ENCODE peak calls at places on chromosomes 16 and 17, in six cellular contexts. H is activated T-cell treated with anti-CD3 and anti-CD28 coated beads, Interleukin-2, amount 50 U/mL, for 72 hours; J is RKO; U is lower lobe of right lung; B is PC-9; D is fibroblast of the aortic adventitia. M is an unnamed sample.

GRCh38 chr17:28494445-28495188 is 11.5 kb upstream of the FOXN1 start:
- DNase-seq in H (peak), J (peak), U (peak), B (peak), D (peak), M (peak)

GRCh38 chr16:27677300-27677699 is 127.4 kb downstream of the KATNIP start:
- DNase-seq in H (no peak), J (no peak), U (no peak), B (no peak), D (peak), M (no peak)

GRCh38 chr16:85321856-85322271 is 209.6 kb upstream of the CIBAR2 start:
- DNase-seq in H (no peak), J (no peak), U (peak), B (no peak), D (peak), M (no peak)

GRCh38 chr17:76473541-76473985 is 6.2 kb downstream of the AANAT start:
- DNase-seq in H (no peak), J (no peak), U (no peak), B (no peak), D (no peak), M (no peak)

GRCh38 chr16:72247821-72248253 is 75.9 kb upstream of the PMFBP1 start:
- DNase-seq in H (no peak), J (no peak), U (no peak), B (no peak), D (peak), M (no peak)

GRCh38 chr16:85978291-85978775 is 79.4 kb downstream of the IRF8 start:
- DNase-seq in H (no peak), J (no peak), U (peak), B (no peak), D (no peak), M (no peak)

GRCh38 chr16:86835981-86836380 is 257.6 kb downstream of the FOXL1 start:
- DNase-seq in H (no peak), J (no peak), U (no peak), B (no peak), D (no peak), M (no peak)

GRCh38 chr17:52025231-52025630 is 133.3 kb downstream of the CA10 start:
- DNase-seq in H (no peak), J (no peak), U (no peak), B (no peak), D (no peak), M (no peak)

GRCh38 chr16:81611721-81612120 is 167.1 kb downstream of the CMIP start:
- DNase-seq in H (no peak), J (no peak), U (no peak), B (no peak), D (no peak), M (no peak)

GRCh38 chr17:80396680-80397387 is 18.1 kb upstream of the ENDOV start:
- DNase-seq in H (no peak), J (no peak), U (no peak), B (no peak), D (no peak), M (no peak)

GRCh38 chr17:5941258-5941657 is 128.9 kb upstream of the WSCD1 start:
- DNase-seq in H (no peak), J (no peak), U (no peak), B (no peak), D (no peak), M (no peak)

GRCh38 chr17:48427598-48427997 is 2.4 kb downstream of the SKAP1 start:
- DNase-seq in H (peak), J (no peak), U (no peak), B (no peak), D (no peak), M (peak)

GRCh38 chr16:88649924-88650748 is 717 bp downstream of the CYBA start:
- DNase-seq in H (peak), J (peak), U (peak), B (no peak), D (no peak), M (peak)

GRCh38 chr17:37358098-37358829 is 17.5 kb upstream of the C17orf78 start:
- DNase-seq in H (peak), J (peak), U (peak), B (peak), D (peak), M (peak)

GRCh38 chr17:30291571-30292489 is at the start of gene BLMH:
- DNase-seq in H (peak), J (peak), U (peak), B (peak), D (peak), M (peak)

M was measured in B cell.